ENCODE peak calls at places on chromosomes 2 and 18, in seven cellular contexts. One of them, this sample, is unnamed.

GRCh38 chr18:814300-815084 is 2.5 kb upstream of the YES1 start:
- ATAC-seq in PC-3: no peak
- ATAC-seq in left lobe of liver: no peak
- ATAC-seq in activated CD8-positive, alpha-beta T cell treated with anti-CD3 and anti-CD28 coated beads for 36 hours: no peak
- ATAC-seq in T-helper 17 cell: no peak
- ATAC-seq in effector memory CD8-positive, alpha-beta T cell: no peak
- ATAC-seq in WTC11: peak
- ATAC-seq in this sample: no peak

GRCh38 chr2:85865539-85866164 is 23.1 kb downstream of the ST3GAL5 start:
- ATAC-seq in PC-3: no peak
- ATAC-seq in left lobe of liver: no peak
- ATAC-seq in activated CD8-positive, alpha-beta T cell treated with anti-CD3 and anti-CD28 coated beads for 36 hours: peak
- ATAC-seq in T-helper 17 cell: peak
- ATAC-seq in effector memory CD8-positive, alpha-beta T cell: no peak
- ATAC-seq in WTC11: no peak
- ATAC-seq in this sample: no peak

GRCh38 chr18:24090876-24091275 is 48.0 kb upstream of the CABYR start:
- ATAC-seq in PC-3: no peak
- ATAC-seq in left lobe of liver: no peak
- ATAC-seq in activated CD8-positive, alpha-beta T cell treated with anti-CD3 and anti-CD28 coated beads for 36 hours: no peak
- ATAC-seq in T-helper 17 cell: no peak
- ATAC-seq in effector memory CD8-positive, alpha-beta T cell: no peak
- ATAC-seq in WTC11: no peak
- ATAC-seq in this sample: no peak

GRCh38 chr2:215773728-215774127 is 239.6 kb downstream of the MREG start:
- ATAC-seq in PC-3: no peak
- ATAC-seq in left lobe of liver: no peak
- ATAC-seq in activated CD8-positive, alpha-beta T cell treated with anti-CD3 and anti-CD28 coated beads for 36 hours: no peak
- ATAC-seq in T-helper 17 cell: no peak
- ATAC-seq in effector memory CD8-positive, alpha-beta T cell: no peak
- ATAC-seq in WTC11: no peak
- ATAC-seq in this sample: peak

GRCh38 chr18:9088252-9088651 is 14.2 kb upstream of the NDUFV2 start:
- ATAC-seq in PC-3: no peak
- ATAC-seq in left lobe of liver: no peak
- ATAC-seq in activated CD8-positive, alpha-beta T cell treated with anti-CD3 and anti-CD28 coated beads for 36 hours: no peak
- ATAC-seq in T-helper 17 cell: no peak
- ATAC-seq in effector memory CD8-positive, alpha-beta T cell: no peak
- ATAC-seq in WTC11: no peak
- ATAC-seq in this sample: no peak

GRCh38 chr2:8644605-8645175 is 37.2 kb upstream of the ID2 start:
- ATAC-seq in PC-3: no peak
- ATAC-seq in left lobe of liver: peak
- ATAC-seq in activated CD8-positive, alpha-beta T cell treated with anti-CD3 and anti-CD28 coated beads for 36 hours: peak
- ATAC-seq in T-helper 17 cell: no peak
- ATAC-seq in effector memory CD8-positive, alpha-beta T cell: peak
- ATAC-seq in WTC11: peak
- ATAC-seq in this sample: peak

GRCh38 chr2:168611896-168612650 is 156.0 kb downstream of the CERS6 start:
- ATAC-seq in PC-3: no peak
- ATAC-seq in left lobe of liver: no peak
- ATAC-seq in activated CD8-positive, alpha-beta T cell treated with anti-CD3 and anti-CD28 coated beads for 36 hours: peak
- ATAC-seq in T-helper 17 cell: no peak
- ATAC-seq in effector memory CD8-positive, alpha-beta T cell: no peak
- ATAC-seq in WTC11: no peak
- ATAC-seq in this sample: peak

GRCh38 chr2:54881759-54882158 is 158.3 kb downstream of the EML6 start:
- ATAC-seq in PC-3: no peak
- ATAC-seq in left lobe of liver: no peak
- ATAC-seq in activated CD8-positive, alpha-beta T cell treated with anti-CD3 and anti-CD28 coated beads for 36 hours: peak
- ATAC-seq in T-helper 17 cell: peak
- ATAC-seq in effector memory CD8-positive, alpha-beta T cell: no peak
- ATAC-seq in WTC11: no peak
- ATAC-seq in this sample: no peak

GRCh38 chr2:11583840-11584529 is 50.1 kb downstream of the GREB1 start:
- ATAC-seq in PC-3: peak
- ATAC-seq in left lobe of liver: peak
- ATAC-seq in activated CD8-positive, alpha-beta T cell treated with anti-CD3 and anti-CD28 coated beads for 36 hours: peak
- ATAC-seq in T-helper 17 cell: peak
- ATAC-seq in effector memory CD8-positive, alpha-beta T cell: peak
- ATAC-seq in WTC11: peak
- ATAC-seq in this sample: peak